ENCODE peak calls at places on chromosomes 11 and 22, in seven cellular contexts. I is body of pancreas, Y is DND-41, C is neural progenitor cell, A is brain microvascular endothelial cell, W is stomach, V is upper lobe of right lung. Z is an unnamed sample. For H3K27me3 and H3K36me3, the result is how much of the 10 kb centered on the place peaks cover.

GRCh38 chr11:124861670-124862069 is 3.6 kb upstream of the ROBO3 start:
- DNase-seq in I (no peak), Y (no peak), C (no peak), A (no peak), W (no peak), V (peak), Z (no peak)

GRCh38 chr11:64933935-64934693 is 1.6 kb downstream of the GPHA2 start:
- DNase-seq in I (no peak), Y (no peak), C (no peak), A (no peak), W (no peak), V (peak), Z (no peak)

GRCh38 chr11:94325681-94326080 is 21.3 kb downstream of the IZUMO1R start:
- DNase-seq in I (peak), Y (peak), C (peak), A (peak), W (peak), V (peak), Z (peak)

GRCh38 chr22:41916745-41917358 is 2.0 kb upstream of the SHISA8 start:
- DNase-seq in I (no peak), Y (no peak), C (no peak), A (no peak), W (no peak), V (no peak), Z (no peak)

GRCh38 chr11:59615132-59615636 is 390 bp downstream of the OSBP start:
- DNase-seq in I (peak), Y (peak), C (no peak), A (peak), W (peak), V (peak), Z (peak)

GRCh38 chr11:110858556-110858921 is 146.3 kb upstream of the ARHGAP20 start:
- DNase-seq in I (peak), Y (no peak), C (no peak), A (no peak), W (peak), V (no peak), Z (no peak)

GRCh38 chr22:46110215-46110614 is 40.1 kb upstream of the PPARA start:
- DNase-seq in I (no peak), Y (no peak), C (no peak), A (peak), W (no peak), V (no peak), Z (no peak)

GRCh38 chr22:17896552-17896951 is 122.3 kb upstream of the BID start:
- DNase-seq in I (peak), Y (no peak), C (peak), A (no peak), W (peak), V (no peak), Z (peak)

GRCh38 chr11:68044145-68044813 is 5.5 kb downstream of the TCIRG1 start:
- DNase-seq in I (peak), Y (no peak), C (no peak), A (no peak), W (no peak), V (no peak), Z (no peak)

GRCh38 chr11:59746111-59746510 is 9.1 kb upstream of the STX3 start:
- DNase-seq in I (no peak), Y (no peak), C (no peak), A (no peak), W (no peak), V (no peak), Z (no peak)

GRCh38 chr11:123363556-123363955 is 66.5 kb upstream of the GRAMD1B start:
- DNase-seq in I (no peak), Y (no peak), C (no peak), A (no peak), W (no peak), V (no peak), Z (peak)

GRCh38 chr11:117191680-117192400 is 7.3 kb upstream of the TAGLN start:
- DNase-seq in I (no peak), Y (no peak), C (no peak), A (no peak), W (no peak), V (peak), Z (no peak)

GRCh38 chr11:8913961-8914660 is 3.1 kb downstream of the AKIP1 start:
- DNase-seq in I (peak), Y (peak), C (peak), A (peak), W (no peak), V (no peak), Z (peak)

GRCh38 chr11:44941286-44942021 is 9.2 kb downstream of the TP53I11 start:
- DNase-seq in I (no peak), Y (no peak), C (no peak), A (no peak), W (no peak), V (no peak), Z (no peak)

GRCh38 chr11:18775492-18776292 is 15.9 kb downstream of the PTPN5 start:
- DNase-seq in I (peak), Y (peak), C (peak), A (peak), W (peak), V (peak), Z (peak)

GRCh38 chr22:21990449-21991308 is 8.1 kb upstream of the TOP3B start:
- DNase-seq in I (no peak), Y (no peak), C (no peak), A (no peak), W (no peak), V (no peak), Z (no peak)

GRCh38 chr11:67240575-67241389 is 25.5 kb upstream of the GRK2 start:
- DNase-seq in I (peak), Y (peak), C (peak), A (peak), W (peak), V (peak), Z (peak)

GRCh38 chr11:107706531-107706930 is 5.3 kb downstream of the SLN start:
- DNase-seq in I (no peak), Y (no peak), C (no peak), A (no peak), W (no peak), V (no peak), Z (no peak)

GRCh38 chr11:8813658-8814057 is 97.3 kb upstream of the AKIP1 start:
- DNase-seq in I (peak), Y (peak), C (peak), A (peak), W (peak), V (peak), Z (peak)

DNA sequence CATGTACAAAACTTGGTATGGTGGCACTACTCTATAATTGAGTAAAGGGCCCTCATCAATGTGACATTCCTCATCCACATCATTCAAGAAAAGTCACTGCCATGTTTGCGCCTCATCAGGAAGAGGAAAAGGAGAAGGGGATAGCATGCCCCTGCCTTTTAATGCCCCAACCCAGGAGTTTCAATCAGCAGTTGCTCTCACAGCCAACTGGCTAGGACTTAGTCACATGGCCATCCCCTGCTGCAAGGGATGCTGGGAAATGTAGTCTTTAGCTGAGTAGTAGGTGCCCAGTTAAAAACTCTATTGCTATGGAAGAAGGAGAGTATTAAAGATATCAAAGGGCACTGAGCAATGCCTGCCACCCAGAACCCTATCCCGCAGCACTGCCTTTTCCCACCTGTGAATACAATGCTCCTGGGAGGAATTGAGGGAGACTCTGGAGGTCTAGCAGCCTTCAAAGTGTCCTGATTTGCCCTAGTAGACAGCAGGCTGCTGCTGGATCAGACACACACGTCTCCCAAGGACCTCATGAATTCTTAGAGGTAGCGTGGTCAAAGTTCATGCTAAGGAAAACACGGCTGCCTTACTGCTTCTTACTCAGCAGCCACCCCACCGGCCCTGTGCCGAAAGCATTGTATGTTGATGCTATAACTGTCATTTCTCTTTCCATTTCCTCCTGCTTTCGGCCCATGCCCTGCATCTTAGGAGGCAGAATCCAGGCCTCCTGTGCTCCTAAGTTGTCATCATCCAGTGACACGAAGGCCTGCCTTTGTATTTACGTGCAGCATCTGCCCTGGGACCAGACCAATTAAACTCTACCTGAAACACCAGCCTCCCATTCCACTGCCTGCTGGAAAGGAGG is 10.7 kb upstream of the CCND1 start:
- DNase-seq in I (no peak), Y (no peak), C (no peak), A (peak), W (no peak), V (no peak), Z (peak)
- H3K27me3 ChIP-seq in I (under half), Y (under half), C (under half), A (under half), W (under half), V (under half), Z (under half)

DNA sequence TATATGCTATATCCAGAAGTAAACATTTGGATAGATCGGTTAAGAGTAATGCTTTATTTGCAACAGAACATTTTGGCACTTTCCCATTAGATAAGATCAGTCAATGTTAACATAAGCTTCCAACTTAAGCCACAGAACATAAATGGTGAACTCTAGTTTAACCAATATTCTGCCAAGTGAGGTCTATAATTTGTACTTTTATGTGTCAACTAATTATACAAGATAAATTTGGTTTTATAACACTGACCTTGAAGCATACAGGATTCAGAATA is 23.5 kb upstream of the BLID start:
- DNase-seq in I (no peak), Y (no peak), C (no peak), A (no peak), W (no peak), V (no peak), Z (no peak)
- H3K36me3 ChIP-seq in I (under half), Y (under half), C (under half), A (under half), W (under half), V (under half), Z (under half)

DNA sequence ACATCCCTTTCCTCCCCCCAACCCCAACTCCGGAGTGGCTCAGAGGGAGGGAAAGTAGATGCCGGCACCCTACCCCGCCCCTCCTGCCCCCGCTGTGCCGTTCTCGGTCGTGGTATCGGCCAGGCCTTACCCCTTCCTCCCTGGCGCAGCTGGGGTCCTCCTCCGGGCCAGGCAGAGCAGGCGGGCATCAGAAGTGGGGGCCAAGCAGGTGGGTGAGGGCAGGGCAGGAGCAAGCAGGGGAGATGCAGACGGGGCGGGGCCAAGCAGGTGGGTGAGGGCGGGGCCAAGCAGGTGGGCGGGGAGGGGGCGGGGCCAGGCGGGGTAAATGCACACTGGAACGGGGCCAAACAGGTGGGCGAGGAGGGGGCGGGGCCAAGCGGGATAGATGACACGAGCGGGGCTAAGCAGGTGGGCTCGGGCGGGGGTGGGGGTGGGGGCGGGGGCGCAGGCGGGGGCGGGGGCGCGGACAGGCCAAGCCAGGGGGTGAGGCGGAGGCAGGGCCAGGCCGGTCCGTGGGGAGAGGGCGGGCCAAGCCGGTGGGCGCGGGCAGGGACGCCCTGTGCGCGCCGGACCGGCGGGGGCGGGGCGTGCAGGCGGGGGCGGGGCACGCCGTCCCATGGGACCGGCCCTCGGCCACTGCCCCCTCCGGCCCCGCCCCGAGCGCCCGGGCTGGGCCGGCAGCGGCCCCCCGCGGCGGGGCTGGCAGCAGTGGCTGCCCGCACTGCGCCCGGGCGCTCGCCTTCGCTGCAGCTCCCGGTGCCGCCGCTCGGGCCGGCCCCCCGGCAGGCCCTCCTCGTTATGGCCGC is at the start of the genes KCNQ1 and TRPM5:
- DNase-seq in I (peak), Y (no peak), C (peak), A (no peak), W (peak), V (peak), Z (no peak)
- H3K27me3 ChIP-seq in I (under half), Y (under half), C (half or more), A (half or more), W (under half), V (under half), Z (under half)

GRCh38 chr22:24046024-24046423 is 34.9 kb downstream of the CABIN1 start:
- DNase-seq in I (no peak), Y (no peak), C (no peak), A (no peak), W (no peak), V (no peak), Z (no peak)

GRCh38 chr22:24043957-24044356 is 32.9 kb downstream of the CABIN1 start:
- DNase-seq in I (no peak), Y (no peak), C (no peak), A (no peak), W (peak), V (no peak), Z (no peak)

GRCh38 chr22:24037851-24038765 is 27.0 kb downstream of the CABIN1 start:
- DNase-seq in I (no peak), Y (no peak), C (no peak), A (no peak), W (peak), V (no peak), Z (no peak)

GRCh38 chr22:24039046-24039445 is 27.9 kb downstream of the CABIN1 start:
- DNase-seq in I (no peak), Y (no peak), C (no peak), A (no peak), W (no peak), V (no peak), Z (no peak)

GRCh38 chr22:24040946-24041345 is 29.8 kb downstream of the CABIN1 start:
- DNase-seq in I (no peak), Y (no peak), C (no peak), A (no peak), W (peak), V (no peak), Z (no peak)
- H3K36me3 ChIP-seq in I (under half), Y (half or more), C (under half), A (under half), W (half or more), V (half or more), Z (half or more)

GRCh38 chr11:15216678-15217077 is 102.0 kb downstream of the INSC start:
- DNase-seq in I (no peak), Y (no peak), C (no peak), A (no peak), W (no peak), V (no peak), Z (peak)
- H3K27me3 ChIP-seq in I (under half), Y (under half), C (under half), A (under half), W (under half), V (under half), Z (under half)

GRCh38 chr22:29670615-29671014 is 49.2 kb upstream of the CABP7 start:
- DNase-seq in I (no peak), Y (no peak), C (peak), A (no peak), W (no peak), V (no peak), Z (peak)
- H3K36me3 ChIP-seq in I (under half), Y (half or more), C (under half), A (half or more), W (half or more), V (half or more), Z (under half)

Z was measured in A673.